ENCODE peak calls at places on chromosomes 7 and 10, in four cellular contexts. One of them, this sample, is unnamed.

GRCh38 chr7:131109011-131109756 is 218.5 kb upstream of the MKLN1 start:
- DNase-seq in GM12865: peak
- DNase-seq in occipital lobe: no peak
- DNase-seq in HL-60: no peak
- DNase-seq in this sample: no peak

GRCh38 chr7:66344166-66344565 is 139.0 kb downstream of the TPST1 start:
- DNase-seq in HL-60: peak
- DNase-seq in occipital lobe: no peak
- DNase-seq in GM12865: no peak
- DNase-seq in this sample: no peak

GRCh38 chr10:27490807-27491206 is 13.3 kb upstream of the RAB18 start:
- DNase-seq in HL-60: no peak
- DNase-seq in GM12865: no peak
- DNase-seq in occipital lobe: no peak
- DNase-seq in this sample: no peak

GRCh38 chr10:13001041-13001886 is at the start of gene CCDC3:
- DNase-seq in occipital lobe: no peak
- DNase-seq in HL-60: no peak
- DNase-seq in GM12865: no peak
- DNase-seq in this sample: peak

GRCh38 chr10:11612004-11613001 is 853 bp upstream of the USP6NL start:
- DNase-seq in HL-60: no peak
- DNase-seq in occipital lobe: no peak
- DNase-seq in GM12865: peak
- DNase-seq in this sample: no peak

GRCh38 chr7:131164025-131164899 is 163.4 kb upstream of the MKLN1 start:
- DNase-seq in HL-60: no peak
- DNase-seq in GM12865: no peak
- DNase-seq in occipital lobe: no peak
- DNase-seq in this sample: no peak

GRCh38 chr7:36686499-36686898 is 37.8 kb downstream of the AOAH start:
- DNase-seq in GM12865: no peak
- DNase-seq in occipital lobe: peak
- DNase-seq in HL-60: no peak
- DNase-seq in this sample: no peak

GRCh38 chr7:140625908-140626868 is 14.4 kb downstream of the DENND2A start:
- DNase-seq in occipital lobe: peak
- DNase-seq in HL-60: no peak
- DNase-seq in GM12865: no peak
- DNase-seq in this sample: no peak

GRCh38 chr10:77605466-77605865 is 32.1 kb downstream of the KCNMA1 start:
- DNase-seq in HL-60: no peak
- DNase-seq in occipital lobe: no peak
- DNase-seq in GM12865: no peak
- DNase-seq in this sample: no peak

GRCh38 chr10:60901561-60902235 is 42.3 kb downstream of the RHOBTB1 start:
- DNase-seq in GM12865: no peak
- DNase-seq in HL-60: no peak
- DNase-seq in occipital lobe: no peak
- DNase-seq in this sample: no peak

GRCh38 chr7:56570968-56571367 is 454.8 kb upstream of the NUPR2 start:
- DNase-seq in HL-60: no peak
- DNase-seq in GM12865: no peak
- DNase-seq in occipital lobe: no peak
- DNase-seq in this sample: no peak

GRCh38 chr7:151003572-151003971 is 12.8 kb downstream of the NOS3 start:
- DNase-seq in occipital lobe: no peak
- DNase-seq in GM12865: no peak
- DNase-seq in HL-60: no peak
- DNase-seq in this sample: no peak

GRCh38 chr10:124624456-124624855 is 119.7 kb downstream of the FAM53B start:
- DNase-seq in GM12865: no peak
- DNase-seq in HL-60: no peak
- DNase-seq in occipital lobe: no peak
- DNase-seq in this sample: no peak

GRCh38 chr10:98376485-98376884 is 38.5 kb downstream of the PYROXD2 start:
- DNase-seq in HL-60: no peak
- DNase-seq in occipital lobe: no peak
- DNase-seq in GM12865: no peak
- DNase-seq in this sample: no peak

GRCh38 chr10:111126981-111127848 is 50.4 kb downstream of the ADRA2A start:
- DNase-seq in occipital lobe: no peak
- DNase-seq in GM12865: no peak
- DNase-seq in HL-60: no peak
- DNase-seq in this sample: no peak

GRCh38 chr10:124354411-124355382 is 64.0 kb downstream of the OAT start:
- DNase-seq in occipital lobe: no peak
- DNase-seq in HL-60: peak
- DNase-seq in GM12865: peak
- DNase-seq in this sample: peak

GRCh38 chr10:124233546-124234138 is 140.2 kb upstream of the CHST15 start:
- DNase-seq in occipital lobe: no peak
- DNase-seq in HL-60: no peak
- DNase-seq in GM12865: no peak
- DNase-seq in this sample: no peak

GRCh38 chr7:89477991-89478390 is 676.3 kb upstream of the STEAP1 start:
- DNase-seq in occipital lobe: no peak
- DNase-seq in GM12865: no peak
- DNase-seq in HL-60: no peak
- DNase-seq in this sample: no peak

GRCh38 chr7:28102778-28103177 is 77.8 kb downstream of the JAZF1 start:
- DNase-seq in occipital lobe: no peak
- DNase-seq in GM12865: no peak
- DNase-seq in HL-60: no peak
- DNase-seq in this sample: no peak

This sample was measured in GM13976.